ENCODE peak calls at places on chromosomes 13 and 19, in six cellular contexts. One of them, this sample, is unnamed.

GRCh38 chr13:38045278-38046048 is 175.9 kb upstream of the TRPC4 start:
- DNase-seq in mammary epithelial cell: peak
- DNase-seq in CD4-positive, alpha-beta T cell: no peak
- DNase-seq in mesendoderm: peak
- DNase-seq in IMR-90: peak
- DNase-seq in fibroblast of lung: peak
- DNase-seq in this sample: no peak

GRCh38 chr19:49579947-49580263 is 451 bp downstream of the NOSIP start:
- DNase-seq in mesendoderm: no peak
- DNase-seq in mammary epithelial cell: no peak
- DNase-seq in fibroblast of lung: no peak
- DNase-seq in IMR-90: no peak
- DNase-seq in CD4-positive, alpha-beta T cell: no peak
- DNase-seq in this sample: no peak

GRCh38 chr19:39205449-39205764 is 1.3 kb upstream of the SYCN start:
- DNase-seq in IMR-90: no peak
- DNase-seq in CD4-positive, alpha-beta T cell: no peak
- DNase-seq in fibroblast of lung: no peak
- DNase-seq in mammary epithelial cell: no peak
- DNase-seq in mesendoderm: no peak
- DNase-seq in this sample: no peak

GRCh38 chr13:100235311-100235901 is 146.5 kb downstream of the PCCA start:
- DNase-seq in mammary epithelial cell: peak
- DNase-seq in CD4-positive, alpha-beta T cell: no peak
- DNase-seq in mesendoderm: peak
- DNase-seq in IMR-90: peak
- DNase-seq in fibroblast of lung: peak
- DNase-seq in this sample: no peak

GRCh38 chr13:97224544-97225324 is 2.6 kb downstream of the MBNL2 start:
- DNase-seq in fibroblast of lung: peak
- DNase-seq in IMR-90: peak
- DNase-seq in CD4-positive, alpha-beta T cell: no peak
- DNase-seq in mammary epithelial cell: peak
- DNase-seq in mesendoderm: peak
- DNase-seq in this sample: peak

GRCh38 chr13:35549481-35549880 is 73.0 kb upstream of the MAB21L1 start:
- DNase-seq in mammary epithelial cell: peak
- DNase-seq in mesendoderm: peak
- DNase-seq in CD4-positive, alpha-beta T cell: no peak
- DNase-seq in fibroblast of lung: peak
- DNase-seq in IMR-90: peak
- DNase-seq in this sample: no peak

GRCh38 chr13:106507560-106508274 is 27.7 kb downstream of the EFNB2 start:
- DNase-seq in IMR-90: peak
- DNase-seq in mesendoderm: peak
- DNase-seq in CD4-positive, alpha-beta T cell: no peak
- DNase-seq in mammary epithelial cell: peak
- DNase-seq in fibroblast of lung: peak
- DNase-seq in this sample: no peak

GRCh38 chr19:42069619-42070293 is at the start of gene GRIK5:
- DNase-seq in IMR-90: no peak
- DNase-seq in CD4-positive, alpha-beta T cell: no peak
- DNase-seq in mesendoderm: peak
- DNase-seq in mammary epithelial cell: no peak
- DNase-seq in fibroblast of lung: no peak
- DNase-seq in this sample: peak

GRCh38 chr19:35777411-35777841 is 2.1 kb downstream of the ARHGAP33 start:
- DNase-seq in IMR-90: no peak
- DNase-seq in fibroblast of lung: no peak
- DNase-seq in mesendoderm: peak
- DNase-seq in CD4-positive, alpha-beta T cell: no peak
- DNase-seq in mammary epithelial cell: no peak
- DNase-seq in this sample: no peak

GRCh38 chr19:57888494-57889231 is at the start of gene ZNF814:
- DNase-seq in mesendoderm: peak
- DNase-seq in mammary epithelial cell: peak
- DNase-seq in CD4-positive, alpha-beta T cell: peak
- DNase-seq in fibroblast of lung: peak
- DNase-seq in IMR-90: peak
- DNase-seq in this sample: peak

GRCh38 chr19:51737924-51738323 is 13.8 kb downstream of the FPR1 start:
- DNase-seq in mammary epithelial cell: no peak
- DNase-seq in IMR-90: no peak
- DNase-seq in fibroblast of lung: no peak
- DNase-seq in CD4-positive, alpha-beta T cell: no peak
- DNase-seq in mesendoderm: no peak
- DNase-seq in this sample: no peak

GRCh38 chr13:99221567-99222239 is 21.0 kb downstream of the UBAC2 start:
- DNase-seq in IMR-90: no peak
- DNase-seq in CD4-positive, alpha-beta T cell: no peak
- DNase-seq in mesendoderm: no peak
- DNase-seq in mammary epithelial cell: no peak
- DNase-seq in fibroblast of lung: no peak
- DNase-seq in this sample: no peak

GRCh38 chr13:99655351-99656091 is 154.2 kb downstream of the TM9SF2 start:
- DNase-seq in CD4-positive, alpha-beta T cell: peak
- DNase-seq in fibroblast of lung: no peak
- DNase-seq in mammary epithelial cell: peak
- DNase-seq in mesendoderm: peak
- DNase-seq in IMR-90: peak
- DNase-seq in this sample: no peak

DNA sequence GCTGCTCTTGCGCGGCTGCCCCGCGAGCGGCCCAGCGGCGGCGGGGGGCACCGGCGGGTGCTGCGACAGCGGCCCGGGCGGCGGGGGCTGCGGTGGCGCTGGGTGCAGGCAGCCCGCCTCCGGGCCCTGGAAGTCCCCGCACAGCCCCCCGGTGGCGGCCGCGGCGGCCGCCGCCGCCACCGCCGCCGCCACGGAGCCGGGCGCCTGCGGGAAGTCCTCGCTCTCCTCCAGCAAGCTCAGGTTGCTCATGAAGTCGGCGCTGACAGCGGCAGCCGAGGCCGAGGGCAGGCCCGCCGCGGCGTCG is 735 bp downstream of the FOXO1 start:
- DNase-seq in mesendoderm: peak
- DNase-seq in mammary epithelial cell: no peak
- DNase-seq in fibroblast of lung: peak
- DNase-seq in CD4-positive, alpha-beta T cell: peak
- DNase-seq in IMR-90: no peak
- DNase-seq in this sample: no peak
- H3K27ac ChIP-seq in mesendoderm: no peak
- H3K27ac ChIP-seq in mammary epithelial cell: peak
- H3K27ac ChIP-seq in fibroblast of lung: no peak
- H3K27ac ChIP-seq in CD4-positive, alpha-beta T cell: peak
- H3K27ac ChIP-seq in IMR-90: no peak
- H3K27ac ChIP-seq in this sample: peak

GRCh38 chr13:79966039-79966438 is 374.9 kb downstream of the SPRY2 start:
- DNase-seq in IMR-90: peak
- DNase-seq in mesendoderm: no peak
- DNase-seq in mammary epithelial cell: no peak
- DNase-seq in fibroblast of lung: peak
- DNase-seq in CD4-positive, alpha-beta T cell: no peak
- DNase-seq in this sample: no peak
- H3K27ac ChIP-seq in IMR-90: no peak
- H3K27ac ChIP-seq in mesendoderm: no peak
- H3K27ac ChIP-seq in mammary epithelial cell: no peak
- H3K27ac ChIP-seq in fibroblast of lung: no peak
- H3K27ac ChIP-seq in CD4-positive, alpha-beta T cell: no peak
- H3K27ac ChIP-seq in this sample: no peak

GRCh38 chr19:18058208-18059009 is 28.3 kb downstream of the IL12RB1 start:
- DNase-seq in mammary epithelial cell: peak
- DNase-seq in mesendoderm: peak
- DNase-seq in IMR-90: peak
- DNase-seq in CD4-positive, alpha-beta T cell: peak
- DNase-seq in fibroblast of lung: peak
- DNase-seq in this sample: no peak
- H3K27ac ChIP-seq in mammary epithelial cell: no peak
- H3K27ac ChIP-seq in mesendoderm: peak
- H3K27ac ChIP-seq in IMR-90: peak
- H3K27ac ChIP-seq in CD4-positive, alpha-beta T cell: peak
- H3K27ac ChIP-seq in fibroblast of lung: no peak
- H3K27ac ChIP-seq in this sample: peak

GRCh38 chr19:45883881-45884681 is 1.9 kb downstream of the IRF2BP1 start:
- DNase-seq in CD4-positive, alpha-beta T cell: no peak
- DNase-seq in mammary epithelial cell: no peak
- DNase-seq in IMR-90: no peak
- DNase-seq in fibroblast of lung: no peak
- DNase-seq in mesendoderm: no peak
- DNase-seq in this sample: no peak

GRCh38 chr19:45886427-45887310 is 728 bp upstream of the IRF2BP1 start:
- DNase-seq in CD4-positive, alpha-beta T cell: peak
- DNase-seq in IMR-90: peak
- DNase-seq in fibroblast of lung: peak
- DNase-seq in mesendoderm: peak
- DNase-seq in mammary epithelial cell: peak
- DNase-seq in this sample: peak

GRCh38 chr19:45884682-45885555 is 1.0 kb downstream of the IRF2BP1 start:
- DNase-seq in mammary epithelial cell: peak
- DNase-seq in IMR-90: no peak
- DNase-seq in CD4-positive, alpha-beta T cell: no peak
- DNase-seq in fibroblast of lung: no peak
- DNase-seq in mesendoderm: peak
- DNase-seq in this sample: no peak

GRCh38 chr19:45887311-45887710 is 1.4 kb upstream of the IRF2BP1 start:
- DNase-seq in mesendoderm: no peak
- DNase-seq in IMR-90: no peak
- DNase-seq in fibroblast of lung: no peak
- DNase-seq in CD4-positive, alpha-beta T cell: no peak
- DNase-seq in mammary epithelial cell: no peak
- DNase-seq in this sample: no peak

GRCh38 chr19:45885556-45886426 is at the start of gene IRF2BP1:
- DNase-seq in fibroblast of lung: peak
- DNase-seq in mammary epithelial cell: peak
- DNase-seq in mesendoderm: peak
- DNase-seq in IMR-90: peak
- DNase-seq in CD4-positive, alpha-beta T cell: peak
- DNase-seq in this sample: peak
- H3K27ac ChIP-seq in fibroblast of lung: peak
- H3K27ac ChIP-seq in mammary epithelial cell: peak
- H3K27ac ChIP-seq in mesendoderm: peak
- H3K27ac ChIP-seq in IMR-90: peak
- H3K27ac ChIP-seq in CD4-positive, alpha-beta T cell: peak
- H3K27ac ChIP-seq in this sample: peak

GRCh38 chr13:40784540-40784939 is 4.9 kb upstream of the SLC25A15 start:
- DNase-seq in CD4-positive, alpha-beta T cell: no peak
- DNase-seq in IMR-90: no peak
- DNase-seq in mesendoderm: no peak
- DNase-seq in mammary epithelial cell: no peak
- DNase-seq in fibroblast of lung: no peak
- DNase-seq in this sample: no peak
- H3K27ac ChIP-seq in CD4-positive, alpha-beta T cell: no peak
- H3K27ac ChIP-seq in IMR-90: no peak
- H3K27ac ChIP-seq in mesendoderm: no peak
- H3K27ac ChIP-seq in mammary epithelial cell: no peak
- H3K27ac ChIP-seq in fibroblast of lung: no peak
- H3K27ac ChIP-seq in this sample: no peak

GRCh38 chr19:3708207-3708931 is at the start of gene TJP3:
- DNase-seq in IMR-90: peak
- DNase-seq in fibroblast of lung: no peak
- DNase-seq in mammary epithelial cell: peak
- DNase-seq in mesendoderm: no peak
- DNase-seq in CD4-positive, alpha-beta T cell: no peak
- DNase-seq in this sample: no peak
- H3K27ac ChIP-seq in IMR-90: no peak
- H3K27ac ChIP-seq in fibroblast of lung: no peak
- H3K27ac ChIP-seq in mammary epithelial cell: no peak
- H3K27ac ChIP-seq in mesendoderm: no peak
- H3K27ac ChIP-seq in CD4-positive, alpha-beta T cell: no peak
- H3K27ac ChIP-seq in this sample: no peak

DNA sequence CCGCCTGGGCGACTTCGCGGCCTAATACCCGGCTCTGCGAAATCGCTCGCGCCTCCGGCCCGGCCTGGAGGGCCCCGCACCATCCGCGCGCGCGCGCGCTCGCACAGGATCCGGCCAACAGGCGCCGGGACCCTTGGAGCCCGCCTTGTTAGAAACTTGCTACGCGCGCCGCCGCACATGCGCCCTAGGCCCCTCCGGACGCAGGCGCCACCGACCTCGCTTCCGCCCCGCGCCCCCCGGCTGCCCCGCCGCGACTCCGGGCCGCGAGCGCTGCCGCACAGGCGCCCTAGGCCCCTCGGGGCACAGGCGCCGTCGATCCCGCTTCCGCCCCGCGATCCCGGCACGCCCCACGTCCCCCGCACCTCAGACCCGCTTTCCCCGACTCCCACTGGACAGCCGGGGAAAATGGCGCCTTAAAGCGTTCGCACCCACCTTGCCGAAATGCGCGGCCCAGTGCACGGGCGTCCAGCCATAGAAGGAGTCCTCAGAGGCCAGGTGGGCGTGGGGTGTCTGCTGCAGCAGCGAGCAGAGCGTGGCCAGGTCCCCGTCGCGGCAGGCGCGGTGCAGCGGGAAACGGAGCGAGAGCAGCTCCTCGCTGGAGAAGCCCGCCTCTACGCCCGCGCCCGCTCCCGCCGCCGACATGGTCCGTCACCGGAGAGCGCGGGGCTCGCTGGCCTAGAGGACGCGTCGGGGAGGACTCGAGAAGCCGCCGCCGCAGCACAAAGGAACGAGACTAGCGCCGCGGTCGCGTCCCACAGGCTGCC is 394 bp downstream of the ANKRD10 start:
- DNase-seq in CD4-positive, alpha-beta T cell: peak
- DNase-seq in fibroblast of lung: peak
- DNase-seq in IMR-90: peak
- DNase-seq in mammary epithelial cell: no peak
- DNase-seq in mesendoderm: peak
- DNase-seq in this sample: peak
- H3K27ac ChIP-seq in CD4-positive, alpha-beta T cell: peak
- H3K27ac ChIP-seq in fibroblast of lung: peak
- H3K27ac ChIP-seq in IMR-90: peak
- H3K27ac ChIP-seq in mammary epithelial cell: peak
- H3K27ac ChIP-seq in mesendoderm: peak
- H3K27ac ChIP-seq in this sample: peak